ENCODE peak calls at places on chromosome 9, in six cellular contexts. S, T, O, C, V and E are unnamed samples.

GRCh38 chr9:23559522-23559921 is 266.5 kb downstream of the ELAVL2 start:
- DNase-seq in O (no peak), T (no peak), C (no peak), V (no peak), S (no peak), E (no peak)

GRCh38 chr9:93217706-93218105 is 33.8 kb downstream of the WNK2 start:
- DNase-seq in T (no peak), C (no peak), S (no peak), V (no peak), O (no peak), E (no peak)

GRCh38 chr9:122213589-122214413 is 15.0 kb downstream of the LHX6 start:
- DNase-seq in C (peak), S (peak), T (peak), O (peak), V (no peak), E (peak)

GRCh38 chr9:87581513-87581912 is 83.8 kb downstream of the DAPK1 start:
- DNase-seq in S (no peak), T (no peak), O (no peak), V (no peak), C (no peak), E (no peak)

GRCh38 chr9:116072046-116072445 is 81.5 kb upstream of the PAPPA start:
- DNase-seq in O (no peak), V (no peak), T (no peak), S (no peak), C (no peak), E (no peak)

GRCh38 chr9:127347831-127348699 is 48.9 kb upstream of the SLC2A8 start:
- DNase-seq in V (no peak), S (no peak), O (no peak), T (no peak), C (no peak), E (no peak)

GRCh38 chr9:18479405-18479804 is 5.5 kb downstream of the ADAMTSL1 start:
- DNase-seq in T (no peak), S (no peak), O (no peak), C (no peak), V (no peak), E (no peak)

GRCh38 chr9:113581865-113582697 is 118.6 kb downstream of the RGS3 start:
- DNase-seq in V (peak), C (peak), T (peak), O (peak), S (peak), E (peak)

GRCh38 chr9:125462766-125463384 is 201.2 kb downstream of the GAPVD1 start:
- DNase-seq in C (no peak), T (no peak), O (no peak), V (no peak), S (no peak), E (no peak)

GRCh38 chr9:76521906-76522305 is 62.9 kb downstream of the GCNT1 start:
- DNase-seq in V (no peak), C (no peak), S (no peak), O (no peak), T (no peak), E (no peak)

GRCh38 chr9:15381491-15381890 is 41.2 kb upstream of the SNAPC3 start:
- DNase-seq in O (no peak), S (no peak), V (no peak), C (no peak), T (no peak), E (no peak)

GRCh38 chr9:131982683-131983239 is 96.9 kb downstream of the MED27 start:
- DNase-seq in T (no peak), C (no peak), V (no peak), O (no peak), S (no peak), E (no peak)

GRCh38 chr9:125867752-125868400 is 120.7 kb downstream of the PBX3 start:
- DNase-seq in S (no peak), V (no peak), T (no peak), C (no peak), O (no peak), E (no peak)

GRCh38 chr9:95729066-95729465 is 146.4 kb upstream of the ERCC6L2 start:
- DNase-seq in O (no peak), V (no peak), T (no peak), S (no peak), C (no peak), E (no peak)

GRCh38 chr9:81318571-81318970 is 370.8 kb downstream of the TLE1 start:
- DNase-seq in S (no peak), O (no peak), V (no peak), T (no peak), C (no peak), E (no peak)

GRCh38 chr9:85016389-85016997 is 347.0 kb downstream of the NTRK2 start:
- DNase-seq in V (no peak), T (no peak), O (no peak), C (no peak), S (no peak), E (no peak)